ENCODE peak calls at places on chromosomes 13 and 19, in four cellular contexts. One of them, this sample, is unnamed.

GRCh38 chr19:41452584-41453275 is 9.8 kb downstream of the ERICH4 start:
- DNase-seq in GM12878: no peak
- DNase-seq in HepG2: no peak
- DNase-seq in K562: no peak
- DNase-seq in this sample: no peak

GRCh38 chr13:77429320-77430142 is 102.6 kb upstream of the MYCBP2 start:
- DNase-seq in HepG2: no peak
- DNase-seq in K562: no peak
- DNase-seq in GM12878: peak; percentile 93
- DNase-seq in this sample: no peak

GRCh38 chr13:30371649-30372265 is 50.5 kb upstream of the UBE2L5 start:
- DNase-seq in HepG2: peak; percentile 35
- DNase-seq in GM12878: peak; percentile 96
- DNase-seq in K562: no peak
- DNase-seq in this sample: no peak

GRCh38 chr13:51970251-51970793 is 40.9 kb downstream of the ATP7B start:
- DNase-seq in K562: no peak
- DNase-seq in HepG2: no peak
- DNase-seq in GM12878: no peak
- DNase-seq in this sample: no peak

GRCh38 chr19:44925114-44925891 is 10.9 kb downstream of the APOC1 start:
- DNase-seq in HepG2: peak; percentile 95
- DNase-seq in K562: no peak
- DNase-seq in GM12878: no peak
- DNase-seq in this sample: no peak

GRCh38 chr13:98918771-98919170 is 59.1 kb downstream of the DOCK9 start:
- DNase-seq in HepG2: no peak
- DNase-seq in GM12878: no peak
- DNase-seq in K562: no peak
- DNase-seq in this sample: no peak

GRCh38 chr13:111158136-111158805 is 43.2 kb downstream of the ARHGEF7 start:
- DNase-seq in K562: no peak
- DNase-seq in HepG2: no peak
- DNase-seq in GM12878: no peak
- DNase-seq in this sample: no peak

GRCh38 chr19:28148554-28148953 is 1064.4 kb downstream of the UQCRFS1 start:
- DNase-seq in HepG2: no peak
- DNase-seq in GM12878: no peak
- DNase-seq in K562: no peak
- DNase-seq in this sample: no peak

GRCh38 chr19:50329146-50329925 is at the start of gene KCNC3:
- DNase-seq in GM12878: peak; percentile 83
- DNase-seq in K562: peak; percentile 93
- DNase-seq in HepG2: peak; percentile 100
- DNase-seq in this sample: peak; percentile 96

GRCh38 chr19:39409207-39409885 is 2.7 kb downstream of the ZFP36 start:
- DNase-seq in GM12878: no peak
- DNase-seq in HepG2: peak; percentile 61
- DNase-seq in K562: peak; percentile 66
- DNase-seq in this sample: no peak
- TF ChIP-seq TARDBP in GM12878: no peak
- TF ChIP-seq TARDBP in HepG2: no peak
- TF ChIP-seq TARDBP in K562: no peak
- TF ChIP-seq TARDBP in this sample: no peak

GRCh38 chr13:27034678-27035111 is 136.9 kb downstream of the USP12 start:
- DNase-seq in HepG2: no peak
- DNase-seq in GM12878: no peak
- DNase-seq in K562: no peak
- DNase-seq in this sample: no peak
- TF ChIP-seq TARDBP in HepG2: no peak
- TF ChIP-seq TARDBP in GM12878: no peak
- TF ChIP-seq TARDBP in K562: no peak
- TF ChIP-seq TARDBP in this sample: no peak

GRCh38 chr19:3982701-3983541 is 2.3 kb downstream of the EEF2 start:
- DNase-seq in HepG2: peak; percentile 41
- DNase-seq in GM12878: no peak
- DNase-seq in K562: peak; percentile 47
- DNase-seq in this sample: no peak
- TF ChIP-seq TARDBP in HepG2: no peak
- TF ChIP-seq TARDBP in GM12878: no peak
- TF ChIP-seq TARDBP in K562: no peak
- TF ChIP-seq TARDBP in this sample: no peak

GRCh38 chr19:2049741-2050348 is 1.2 kb downstream of the MKNK2 start:
- DNase-seq in GM12878: no peak
- DNase-seq in HepG2: peak; percentile 75
- DNase-seq in K562: peak; percentile 59
- DNase-seq in this sample: no peak
- TF ChIP-seq TARDBP in GM12878: no peak
- TF ChIP-seq TARDBP in HepG2: no peak
- TF ChIP-seq TARDBP in K562: no peak
- TF ChIP-seq TARDBP in this sample: no peak

GRCh38 chr13:21901772-21902708 is 231.2 kb downstream of the FGF9 start:
- DNase-seq in K562: no peak
- DNase-seq in GM12878: no peak
- DNase-seq in HepG2: peak; percentile 12
- DNase-seq in this sample: no peak
- TF ChIP-seq TARDBP in K562: no peak
- TF ChIP-seq TARDBP in GM12878: no peak
- TF ChIP-seq TARDBP in HepG2: no peak
- TF ChIP-seq TARDBP in this sample: no peak

GRCh38 chr19:48964205-48965032 is 690 bp upstream of the FTL start:
- DNase-seq in K562: no peak
- DNase-seq in HepG2: peak; percentile 34
- DNase-seq in GM12878: no peak
- DNase-seq in this sample: no peak
- TF ChIP-seq TARDBP in K562: no peak
- TF ChIP-seq TARDBP in HepG2: no peak
- TF ChIP-seq TARDBP in GM12878: no peak
- TF ChIP-seq TARDBP in this sample: no peak

GRCh38 chr13:85693889-85694511 is 105.2 kb downstream of the SLITRK6 start:
- DNase-seq in HepG2: no peak
- DNase-seq in K562: no peak
- DNase-seq in GM12878: no peak
- DNase-seq in this sample: peak; percentile 53
- TF ChIP-seq TARDBP in HepG2: no peak
- TF ChIP-seq TARDBP in K562: no peak
- TF ChIP-seq TARDBP in GM12878: no peak
- TF ChIP-seq TARDBP in this sample: no peak

GRCh38 chr13:113860579-113861432 is 3.1 kb downstream of the GAS6 start:
- DNase-seq in GM12878: no peak
- DNase-seq in HepG2: no peak
- DNase-seq in K562: peak; percentile 73
- DNase-seq in this sample: no peak
- TF ChIP-seq TARDBP in GM12878: no peak
- TF ChIP-seq TARDBP in HepG2: no peak
- TF ChIP-seq TARDBP in K562: no peak
- TF ChIP-seq TARDBP in this sample: no peak

GRCh38 chr19:7852851-7853759 is 21.1 kb downstream of the PRR36 start:
- DNase-seq in HepG2: peak; percentile 90
- DNase-seq in GM12878: no peak
- DNase-seq in K562: peak; percentile 96
- DNase-seq in this sample: peak; percentile 90
- TF ChIP-seq TARDBP in HepG2: peak; percentile 96
- TF ChIP-seq TARDBP in GM12878: peak; percentile 39
- TF ChIP-seq TARDBP in K562: no peak
- TF ChIP-seq TARDBP in this sample: no peak

GRCh38 chr19:5287066-5287465 is 53.5 kb downstream of the PTPRS start:
- DNase-seq in K562: no peak
- DNase-seq in GM12878: peak; percentile 37
- DNase-seq in HepG2: no peak
- DNase-seq in this sample: no peak
- TF ChIP-seq TARDBP in K562: no peak
- TF ChIP-seq TARDBP in GM12878: no peak
- TF ChIP-seq TARDBP in HepG2: no peak
- TF ChIP-seq TARDBP in this sample: no peak

This sample was measured in HEK293T.